ENCODE peak calls at places on chromosomes 13 and 19, in seven cellular contexts. X, T, N, A, D, M and E are unnamed samples. For H3K36me3, the result is how much of the 10 kb centered on the place peaks cover.

GRCh38 chr13:30216111-30216510 is 91.2 kb downstream of the KATNAL1 start:
- DNase-seq in D (peak), T (no peak), M (no peak), A (no peak), X (no peak), N (no peak), E (no peak)

GRCh38 chr19:13396256-13397080 is 109.8 kb downstream of the CACNA1A start:
- DNase-seq in N (peak), X (peak), M (peak), A (no peak), T (peak), D (peak), E (peak)

GRCh38 chr13:76799696-76800095 is 86.5 kb downstream of the KCTD12 start:
- DNase-seq in N (peak), A (no peak), M (peak), T (no peak), D (no peak), X (no peak), E (no peak)

GRCh38 chr19:7535993-7536685 is 622 bp downstream of the PNPLA6 start:
- DNase-seq in X (no peak), D (peak), T (no peak), A (no peak), N (no peak), M (no peak), E (no peak)

GRCh38 chr19:6501740-6502648 is at the start of gene TUBB4A:
- DNase-seq in A (no peak), N (no peak), T (no peak), X (no peak), M (peak), D (peak), E (no peak)

GRCh38 chr19:35524181-35524838 is 3.8 kb downstream of the SBSN start:
- DNase-seq in D (peak), T (no peak), A (no peak), N (no peak), M (no peak), X (no peak), E (no peak)

GRCh38 chr13:44103721-44104490 is 224.2 kb downstream of the LACC1 start:
- DNase-seq in T (no peak), N (no peak), X (no peak), M (no peak), D (no peak), A (no peak), E (peak)

GRCh38 chr13:79307866-79308298 is 98.2 kb downstream of the RBM26 start:
- DNase-seq in X (no peak), N (peak), M (no peak), T (no peak), D (no peak), A (no peak), E (no peak)

GRCh38 chr19:29121684-29122083 is 91.3 kb downstream of the UQCRFS1 start:
- DNase-seq in A (no peak), X (peak), M (peak), D (peak), N (peak), T (no peak), E (no peak)

GRCh38 chr19:31263317-31263716 is 85.9 kb downstream of the TSHZ3 start:
- DNase-seq in D (no peak), M (no peak), T (no peak), X (peak), A (peak), N (no peak), E (no peak)

GRCh38 chr19:56333506-56333905 is 18.9 kb upstream of the ZSCAN5A start:
- DNase-seq in D (peak), T (peak), N (peak), M (peak), A (no peak), X (no peak), E (peak)

GRCh38 chr13:100506600-100507422 is 81.8 kb downstream of the GGACT start:
- DNase-seq in A (no peak), T (no peak), X (no peak), M (no peak), N (no peak), D (no peak), E (no peak)

GRCh38 chr19:43743059-43743458 is 11.7 kb downstream of the SMG9 start:
- DNase-seq in A (no peak), D (no peak), N (peak), M (no peak), T (no peak), X (no peak), E (no peak)

GRCh38 chr19:47518139-47518538 is 3.3 kb upstream of the NAPA start:
- DNase-seq in N (no peak), A (no peak), M (no peak), X (no peak), D (no peak), T (no peak), E (no peak)

GRCh38 chr19:703651-704446 is 4.9 kb upstream of the PALM start:
- DNase-seq in D (peak), T (peak), A (peak), N (peak), M (peak), X (peak), E (peak)

GRCh38 chr13:84645196-84646071 is 763.2 kb upstream of the SLITRK1 start:
- DNase-seq in A (no peak), X (no peak), D (no peak), N (peak), M (no peak), T (no peak), E (no peak)

GRCh38 chr13:41681587-41681986 is 224.2 kb downstream of the RGCC start:
- DNase-seq in D (no peak), T (no peak), N (no peak), X (no peak), A (no peak), M (no peak), E (no peak)

GRCh38 chr19:15072930-15073647 is 8.9 kb upstream of the OR1I1 start:
- DNase-seq in D (peak), A (no peak), X (no peak), T (no peak), N (no peak), M (peak), E (no peak)

GRCh38 chr19:37506387-37507166 is at the start of gene ZNF793:
- DNase-seq in T (peak), A (peak), D (peak), X (peak), N (peak), M (peak), E (peak)

GRCh38 chr13:88000239-88000638 is 329.1 kb downstream of the SLITRK5 start:
- DNase-seq in T (no peak), A (no peak), D (no peak), N (peak), M (no peak), X (no peak), E (no peak)

GRCh38 chr13:97141564-97142005 is 80.5 kb upstream of the MBNL2 start:
- DNase-seq in A (no peak), T (peak), M (peak), D (peak), X (no peak), N (peak), E (peak)

GRCh38 chr13:85616275-85616674 is 182.9 kb downstream of the SLITRK6 start:
- DNase-seq in M (no peak), N (no peak), A (no peak), X (no peak), D (no peak), T (no peak), E (no peak)

GRCh38 chr13:21541980-21542379 is 62.0 kb downstream of the MICU2 start:
- DNase-seq in A (no peak), D (no peak), T (no peak), N (no peak), M (no peak), X (no peak), E (no peak)

GRCh38 chr13:77986699-77987098 is 68.1 kb upstream of the EDNRB start:
- DNase-seq in M (no peak), X (no peak), A (no peak), D (no peak), T (no peak), N (no peak), E (no peak)

GRCh38 chr13:20401958-20402856 is 123.5 kb downstream of the CRYL1 start:
- DNase-seq in X (no peak), A (no peak), D (no peak), T (no peak), M (no peak), N (peak), E (no peak)

GRCh38 chr13:113729329-113730019 is 29.6 kb upstream of the TMEM255B start:
- DNase-seq in N (peak), D (no peak), M (no peak), T (no peak), X (no peak), A (no peak), E (no peak)

GRCh38 chr19:18093439-18094161 is 4.0 kb upstream of the MAST3 start:
- DNase-seq in X (no peak), T (no peak), D (peak), M (no peak), A (no peak), N (peak), E (no peak)

GRCh38 chr19:6393982-6394412 is 1.0 kb upstream of the GTF2F1 start:
- DNase-seq in M (no peak), X (no peak), A (no peak), N (no peak), T (no peak), D (no peak), E (no peak)

DNA sequence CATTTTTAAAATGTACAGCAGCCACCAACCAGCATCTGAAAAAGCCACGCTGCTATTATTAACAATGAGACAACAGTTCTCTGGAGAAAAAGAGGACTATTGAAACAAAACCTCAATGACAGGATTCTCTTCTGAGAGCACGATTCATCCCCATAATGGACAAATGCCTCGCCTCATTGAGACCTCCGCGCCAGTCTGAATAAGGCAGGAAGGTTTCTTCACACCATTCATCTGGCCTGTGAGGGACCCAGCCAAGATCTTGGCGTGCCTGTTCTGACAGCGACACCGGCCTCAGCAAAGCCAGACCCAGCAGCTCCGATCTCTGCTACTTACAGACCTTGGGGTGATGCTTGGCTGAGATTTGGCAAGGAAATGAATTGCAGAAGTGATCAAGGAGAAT is 14.8 kb downstream of the SMIM7 start:
- DNase-seq in A (no peak), N (no peak), X (no peak), T (no peak), M (no peak), D (no peak), E (no peak)
- H3K36me3 ChIP-seq in A (under half), N (half or more), X (under half), T (under half), M (under half), D (under half), E (under half)

GRCh38 chr19:46386996-46387712 is 26.2 kb downstream of the CCDC8 start:
- DNase-seq in D (no peak), A (no peak), N (no peak), X (no peak), T (no peak), M (peak), E (no peak)
- H3K36me3 ChIP-seq in D (under half), A (under half), N (under half), X (under half), T (under half), M (under half), E (under half)

DNA sequence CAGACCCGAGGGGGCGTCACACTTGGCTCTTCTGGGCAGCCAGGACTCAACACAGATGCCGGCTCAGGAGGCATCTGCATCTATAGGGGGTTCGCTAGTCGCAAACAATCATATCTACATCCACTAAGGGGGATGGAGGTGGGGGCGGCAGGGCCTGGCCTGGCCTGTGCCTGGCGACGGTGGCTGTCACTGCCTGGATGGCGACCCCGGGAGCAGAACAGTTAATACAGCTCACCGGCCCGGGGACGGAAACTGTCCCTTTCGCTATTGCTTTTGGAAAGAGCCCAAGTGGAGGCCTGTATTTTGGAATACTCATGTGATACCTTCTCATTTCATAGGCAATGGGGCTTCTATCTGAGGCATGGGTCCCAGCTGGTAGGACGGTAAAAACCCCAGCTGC is 17.7 kb downstream of the SGTA start:
- DNase-seq in A (no peak), X (no peak), D (peak), N (no peak), T (no peak), M (no peak), E (no peak)
- H3K36me3 ChIP-seq in A (under half), X (under half), D (under half), N (under half), T (under half), M (under half), E (under half)

DNA sequence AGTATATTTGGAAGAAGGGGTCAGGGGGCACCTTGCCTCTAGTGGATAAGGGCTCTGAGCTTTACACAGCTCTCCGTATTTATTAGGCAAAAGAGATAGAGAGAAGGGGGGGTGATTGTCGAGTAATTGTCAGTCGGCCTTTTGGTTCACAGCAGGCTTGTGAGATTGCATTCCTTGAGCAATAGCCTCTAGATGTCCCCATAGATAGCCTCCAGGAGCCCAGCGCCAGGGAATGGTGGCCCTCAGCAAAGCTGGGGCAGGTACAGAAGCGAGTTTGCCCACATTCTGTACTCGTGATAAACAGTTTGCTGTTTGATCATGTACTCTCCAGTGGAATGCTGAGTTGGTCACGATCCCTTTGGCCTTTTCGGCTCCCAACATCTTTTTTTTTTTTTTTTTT is 4.6 kb downstream of the ZNF613 start:
- DNase-seq in N (no peak), T (no peak), A (no peak), D (no peak), M (no peak), X (no peak), E (no peak)
- H3K36me3 ChIP-seq in N (under half), T (under half), A (under half), D (under half), M (under half), X (under half), E (under half)

DNA sequence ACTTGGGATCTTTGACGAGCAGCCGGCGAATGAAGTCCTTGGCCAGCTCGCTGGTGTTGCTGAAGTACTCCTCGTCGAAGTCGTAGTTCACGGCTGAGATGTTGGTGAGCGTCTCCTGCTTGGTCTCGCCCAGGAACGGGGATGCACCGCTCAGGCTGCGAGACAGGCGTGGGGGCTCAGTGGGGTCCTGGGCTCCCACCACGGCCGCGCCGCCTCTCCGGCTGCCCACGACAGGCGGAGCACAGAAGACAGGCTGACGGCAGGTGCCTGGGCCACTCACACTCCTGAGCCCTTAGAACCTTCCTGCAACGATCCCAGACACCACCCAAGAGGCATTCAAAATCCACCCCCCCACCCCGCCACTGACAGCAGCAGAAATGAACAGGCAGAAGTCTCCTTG is 9.9 kb downstream of the DAPK3 start:
- DNase-seq in X (no peak), T (no peak), D (no peak), N (no peak), A (no peak), M (no peak), E (no peak)
- H3K36me3 ChIP-seq in X (under half), T (under half), D (under half), N (under half), A (under half), M (under half), E (under half)

GRCh38 chr19:11495885-11496284 is 9.8 kb downstream of the ZNF653 start:
- DNase-seq in T (no peak), X (no peak), M (no peak), A (no peak), N (no peak), D (peak), E (no peak)

GRCh38 chr19:11494634-11495285 is 10.9 kb downstream of the ZNF653 start:
- DNase-seq in T (no peak), N (no peak), D (peak), A (no peak), M (no peak), X (no peak), E (no peak)

GRCh38 chr19:11499327-11499726 is 6.3 kb downstream of the ZNF653 start:
- DNase-seq in M (no peak), T (no peak), N (no peak), A (no peak), D (no peak), X (no peak), E (no peak)

GRCh38 chr19:11496391-11497163 is 9.1 kb downstream of the ZNF653 start:
- DNase-seq in A (peak), X (no peak), T (peak), D (peak), N (peak), M (peak), E (peak)

GRCh38 chr19:11495481-11495880 is 10.2 kb downstream of the ZNF653 start:
- DNase-seq in X (no peak), A (no peak), M (no peak), N (no peak), T (no peak), D (peak), E (no peak)
- H3K36me3 ChIP-seq in X (under half), A (under half), M (under half), N (under half), T (under half), D (under half), E (under half)

DNA sequence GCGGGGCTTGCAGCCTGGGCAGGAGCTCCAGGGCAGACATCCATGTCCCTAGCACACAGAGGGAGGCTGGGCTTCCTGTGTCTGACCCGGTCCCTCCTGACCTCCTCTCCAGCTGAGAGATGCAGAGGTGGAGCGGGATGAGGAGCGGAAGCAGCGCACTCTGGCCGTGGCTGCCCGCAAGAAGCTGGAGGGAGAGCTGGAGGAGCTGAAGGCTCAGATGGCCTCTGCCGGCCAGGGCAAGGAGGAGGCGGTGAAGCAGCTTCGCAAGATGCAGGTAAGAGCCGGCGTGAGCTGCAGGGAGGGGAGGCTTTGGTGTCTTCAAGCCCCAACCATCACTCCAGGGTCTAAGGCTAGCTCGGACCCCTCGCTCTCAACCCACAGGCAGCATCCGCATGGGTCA is 38.4 kb downstream of the KCNC3 start:
- DNase-seq in D (peak), X (no peak), M (no peak), T (no peak), N (no peak), A (peak), E (no peak)
- H3K36me3 ChIP-seq in D (under half), X (under half), M (under half), T (under half), N (under half), A (under half), E (under half)

GRCh38 chr13:110702089-110702488 is 3.8 kb downstream of the CARS2 start:
- DNase-seq in A (no peak), N (peak), D (no peak), X (no peak), M (no peak), T (no peak), E (no peak)
- H3K36me3 ChIP-seq in A (under half), N (under half), D (under half), X (under half), M (under half), T (under half), E (under half)

GRCh38 chr19:49881672-49882394 is 4.3 kb downstream of the TBC1D17 start:
- DNase-seq in T (no peak), A (no peak), D (peak), X (no peak), N (no peak), M (no peak), E (peak)

GRCh38 chr19:49883094-49883493 is 5.6 kb downstream of the TBC1D17 start:
- DNase-seq in T (no peak), N (no peak), D (no peak), X (no peak), M (no peak), A (no peak), E (no peak)

GRCh38 chr19:49882643-49883042 is 5.1 kb downstream of the TBC1D17 start:
- DNase-seq in X (no peak), T (no peak), N (no peak), M (no peak), D (peak), A (no peak), E (no peak)

GRCh38 chr19:49884760-49885159 is 7.3 kb downstream of the TBC1D17 start:
- DNase-seq in D (no peak), T (no peak), N (no peak), X (no peak), A (no peak), M (no peak), E (no peak)

GRCh38 chr19:49884109-49884508 is 6.6 kb downstream of the TBC1D17 start:
- DNase-seq in M (no peak), A (no peak), X (no peak), T (no peak), D (no peak), N (no peak), E (no peak)
- H3K36me3 ChIP-seq in M (under half), A (under half), X (under half), T (under half), D (under half), N (under half), E (under half)